ENCODE peak calls at places on chromosome 2, in ten cellular contexts. G is SJSA1; T is uterus; P is CD4-positive, alpha-beta memory T cell; M is A549; N is endodermal cell; Y is neuronal stem cell; L is aorta; Z is effector memory CD4-positive, alpha-beta T cell; V is upper lobe of left lung. A is an unnamed sample.

GRCh38 chr2:191950132-191950885 is 103.4 kb upstream of the CAVIN2 start:
- DNase-seq in T (no peak), Y (no peak), V (no peak), L (no peak), P (no peak), Z (no peak), G (no peak), M (peak; percentile 61), N (no peak), A (no peak)

GRCh38 chr2:207269021-207269420 is 103.3 kb upstream of the KLF7 start:
- DNase-seq in V (no peak), L (no peak), M (no peak), N (no peak), P (no peak), T (no peak), Y (no peak), Z (no peak), G (no peak), A (no peak)

GRCh38 chr2:161871113-161871512 is 202.9 kb downstream of the DPP4 start:
- DNase-seq in P (no peak), Z (no peak), V (no peak), L (no peak), N (no peak), G (no peak), T (no peak), Y (no peak), M (no peak), A (no peak)

GRCh38 chr2:240048237-240048636 is 5.1 kb downstream of the OR6B3 start:
- DNase-seq in Z (no peak), T (no peak), G (no peak), Y (no peak), V (no peak), L (no peak), N (no peak), M (no peak), P (no peak), A (no peak)

GRCh38 chr2:67571785-67572718 is 174.9 kb downstream of the ETAA1 start:
- DNase-seq in T (no peak), N (no peak), Y (no peak), V (no peak), Z (no peak), P (no peak), G (no peak), M (peak; percentile 80), L (no peak), A (no peak)

GRCh38 chr2:215022418-215022817 is 116.0 kb downstream of the ABCA12 start:
- DNase-seq in L (no peak), M (no peak), V (no peak), P (no peak), G (no peak), T (no peak), N (no peak), Z (no peak), Y (no peak), A (no peak)

GRCh38 chr2:177187631-177188312 is 24.8 kb upstream of the HNRNPA3 start:
- DNase-seq in L (no peak), M (no peak), V (no peak), G (no peak), Y (no peak), T (no peak), N (no peak), P (no peak), Z (no peak), A (no peak)

GRCh38 chr2:44912660-44913059 is 28.8 kb upstream of the SIX3 start:
- DNase-seq in M (peak; percentile 74), Z (no peak), N (no peak), Y (no peak), T (no peak), V (no peak), L (no peak), P (no peak), G (no peak), A (no peak)

GRCh38 chr2:94984964-94985575 is 40.4 kb upstream of the MAL start:
- DNase-seq in Z (no peak), Y (no peak), G (no peak), P (no peak), N (peak; percentile 77), V (no peak), L (no peak), M (no peak), T (no peak), A (no peak)

GRCh38 chr2:19722486-19723420 is 179.0 kb downstream of the TTC32 start:
- DNase-seq in T (peak; percentile 25), V (no peak), L (no peak), G (no peak), M (no peak), P (no peak), Y (no peak), N (no peak), Z (no peak), A (no peak)

GRCh38 chr2:23508066-23508390 is 123.0 kb downstream of the KLHL29 start:
- DNase-seq in G (no peak), L (no peak), Y (no peak), T (no peak), P (no peak), M (no peak), N (no peak), V (no peak), Z (no peak), A (no peak)

GRCh38 chr2:88827821-88828220 is 136.3 kb downstream of the RPIA start:
- DNase-seq in N (no peak), M (no peak), V (no peak), P (no peak), L (no peak), T (no peak), Z (no peak), Y (no peak), G (no peak), A (no peak)

DNA sequence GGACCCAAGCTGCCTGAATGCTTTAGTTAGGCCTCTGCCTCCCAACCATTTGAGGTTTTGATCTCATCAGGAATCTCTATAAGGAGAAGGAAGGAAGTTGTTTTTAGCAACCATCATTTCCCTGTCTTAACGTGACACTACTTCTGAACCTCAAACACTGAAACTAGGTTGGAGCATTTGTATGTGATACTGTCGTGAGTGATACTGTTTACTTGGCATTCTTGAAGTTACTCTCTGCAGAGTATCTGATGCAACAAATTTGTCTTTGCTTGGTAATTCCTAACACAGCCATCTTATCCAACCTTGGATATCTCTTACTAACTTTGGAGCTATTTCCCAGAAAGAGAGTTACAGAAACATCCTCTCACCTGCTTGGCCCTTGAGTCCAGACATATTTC is 22.1 kb downstream of the TTLL4 start:
- DNase-seq in T (no peak), Y (no peak), P (no peak), V (no peak), L (no peak), M (no peak), G (no peak), N (no peak), Z (no peak), A (no peak)
- H3K4me1 ChIP-seq in T (no peaks in the 10 kb centered on the region), Y (peaks cover 2% of the 10 kb centered on the region), P (peaks cover 11% of the 10 kb centered on the region), V (peaks cover 29% of the 10 kb centered on the region), L (no peaks in the 10 kb centered on the region), M (peaks cover 39% of the 10 kb centered on the region), G (peaks cover 36% of the 10 kb centered on the region), N (no peaks in the 10 kb centered on the region), Z (no peaks in the 10 kb centered on the region), A (no peaks in the 10 kb centered on the region)

GRCh38 chr2:152443771-152444170 is 108.8 kb downstream of the FMNL2 start:
- DNase-seq in Z (no peak), V (no peak), L (no peak), Y (no peak), M (no peak), N (no peak), P (no peak), G (no peak), T (no peak), A (no peak)
- H3K4me1 ChIP-seq in Z (no peaks in the 10 kb centered on the region), V (peaks cover 33% of the 10 kb centered on the region), L (no peaks in the 10 kb centered on the region), Y (peaks cover 9% of the 10 kb centered on the region), M (peaks cover 40% of the 10 kb centered on the region), N (peaks cover 7% of the 10 kb centered on the region), P (no peaks in the 10 kb centered on the region), G (peaks cover 30% of the 10 kb centered on the region), T (no peaks in the 10 kb centered on the region), A (no peaks in the 10 kb centered on the region)

DNA sequence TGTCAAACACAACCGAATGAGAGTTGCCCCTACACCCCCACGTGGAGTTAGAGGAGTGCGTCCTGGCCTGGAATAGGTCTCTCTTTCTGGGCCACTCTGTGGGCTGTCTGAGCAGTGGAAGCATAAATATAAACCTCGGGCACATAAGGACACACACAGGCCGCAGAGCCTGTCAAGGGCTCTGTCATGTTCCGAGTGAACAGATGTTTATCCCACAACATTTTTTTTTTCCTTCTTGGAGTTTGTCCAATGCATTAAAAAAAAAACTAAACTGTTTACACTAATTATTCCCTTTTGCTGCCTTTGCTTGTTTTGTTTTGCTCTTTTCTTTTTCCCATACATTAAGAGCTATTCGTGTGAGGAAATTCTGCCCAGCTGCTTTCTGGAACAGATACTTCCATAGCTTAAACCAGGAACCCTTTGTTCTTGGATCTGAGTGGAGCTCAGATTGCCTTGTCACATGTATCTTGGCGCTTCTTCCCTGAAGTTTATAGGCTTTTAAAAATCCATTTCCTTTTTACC is 228.3 kb upstream of the FOSL2 start:
- DNase-seq in Z (no peak), G (no peak), P (no peak), M (no peak), Y (no peak), T (no peak), L (no peak), N (no peak), V (no peak), A (no peak)
- H3K4me1 ChIP-seq in Z (no peaks in the 10 kb centered on the region), G (peaks cover 32% of the 10 kb centered on the region), P (no peaks in the 10 kb centered on the region), M (peaks cover 54% of the 10 kb centered on the region), Y (peaks cover 5% of the 10 kb centered on the region), T (peaks cover 3% of the 10 kb centered on the region), L (no peaks in the 10 kb centered on the region), N (peaks cover 4% of the 10 kb centered on the region), V (no peaks in the 10 kb centered on the region), A (no peaks in the 10 kb centered on the region)

GRCh38 chr2:144374163-144374661 is 145.7 kb downstream of the ZEB2 start:
- DNase-seq in T (no peak), V (no peak), Z (no peak), G (no peak), L (no peak), N (no peak), M (no peak), Y (no peak), P (no peak), A (no peak)

GRCh38 chr2:144378551-144378950 is 141.4 kb downstream of the ZEB2 start:
- DNase-seq in T (no peak), P (no peak), Y (no peak), Z (no peak), M (no peak), G (no peak), L (no peak), V (no peak), N (no peak), A (no peak)

GRCh38 chr2:144377929-144378328 is 142.0 kb downstream of the ZEB2 start:
- DNase-seq in G (no peak), L (no peak), M (no peak), Z (no peak), T (no peak), Y (no peak), N (no peak), V (no peak), P (no peak), A (no peak)

GRCh38 chr2:144376926-144377325 is 143.0 kb downstream of the ZEB2 start:
- DNase-seq in N (no peak), G (no peak), V (no peak), Z (no peak), Y (no peak), L (no peak), M (no peak), P (no peak), T (no peak), A (no peak)

DNA sequence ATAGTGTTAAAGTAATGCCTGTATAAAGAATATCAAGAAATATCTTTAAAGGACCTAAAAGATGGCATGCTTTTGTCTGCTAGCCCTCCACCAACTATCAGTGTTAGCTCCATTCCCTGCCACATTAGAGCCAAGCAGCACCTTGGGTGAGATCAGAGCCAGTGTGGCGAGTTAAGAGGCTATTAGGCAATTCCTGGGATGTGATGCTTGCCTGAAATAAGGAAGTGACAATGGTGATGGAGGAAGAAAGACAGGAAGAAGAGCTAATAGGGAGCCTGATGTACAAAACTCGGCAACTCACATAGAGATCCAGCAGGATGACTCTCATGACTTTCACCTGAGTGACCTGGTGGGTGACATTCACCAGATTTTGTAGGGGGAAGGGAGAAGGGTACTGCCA is 143.4 kb downstream of the ZEB2 start:
- DNase-seq in M (no peak), Y (no peak), V (no peak), P (no peak), L (no peak), Z (no peak), G (no peak), N (no peak), T (no peak), A (no peak)
- H3K4me1 ChIP-seq in M (no peaks in the 10 kb centered on the region), Y (peaks cover 6% of the 10 kb centered on the region), V (peaks cover 34% of the 10 kb centered on the region), P (no peaks in the 10 kb centered on the region), L (peaks cover 7% of the 10 kb centered on the region), Z (no peaks in the 10 kb centered on the region), G (peaks cover 43% of the 10 kb centered on the region), N (peaks cover 2% of the 10 kb centered on the region), T (no peaks in the 10 kb centered on the region), A (no peaks in the 10 kb centered on the region)

A was measured in CD4-positive, CD25-positive, alpha-beta regulatory T cell.